ENCODE peak calls at places on chromosomes 16 and 17, in four cellular contexts. Q is cardiac fibroblast, J is AG04450, V is PC-9. R is an unnamed sample.

GRCh38 chr17:49461580-49461979 is 33.5 kb upstream of the NGFR start:
- DNase-seq in V (no peak), Q (no peak), J (no peak), R (no peak)

GRCh38 chr17:58043221-58044181 is 36.5 kb upstream of the SRSF1 start:
- DNase-seq in J (no peak), V (no peak), Q (no peak), R (no peak)

GRCh38 chr16:89406277-89406888 is 84.0 kb downstream of the ANKRD11 start:
- DNase-seq in Q (no peak), V (no peak), J (no peak), R (no peak)

GRCh38 chr16:31113420-31114124 is 3.9 kb upstream of the KAT8 start:
- DNase-seq in V (no peak), Q (no peak), J (no peak), R (no peak)

GRCh38 chr16:67393111-67393789 is at the start of gene TPPP3:
- DNase-seq in J (no peak), Q (peak), V (peak), R (peak)

GRCh38 chr17:55157165-55157564 is 107.6 kb upstream of the HLF start:
- DNase-seq in J (no peak), Q (peak), V (no peak), R (no peak)

GRCh38 chr17:72193395-72194106 is 72.7 kb downstream of the SOX9 start:
- DNase-seq in Q (peak), J (no peak), V (no peak), R (no peak)

GRCh38 chr17:57669671-57670529 is 75.2 kb downstream of the CCDC182 start:
- DNase-seq in Q (no peak), V (no peak), J (no peak), R (peak)

GRCh38 chr17:45222273-45222993 is 748 bp downstream of the FMNL1 start:
- DNase-seq in V (no peak), J (no peak), Q (no peak), R (no peak)

GRCh38 chr17:45225051-45225700 is 3.5 kb downstream of the FMNL1 start:
- DNase-seq in J (no peak), Q (no peak), V (peak), R (no peak)

GRCh38 chr17:45224671-45225050 is 3.0 kb downstream of the FMNL1 start:
- DNase-seq in J (no peak), V (no peak), Q (no peak), R (no peak)

GRCh38 chr17:45222994-45223540 is 1.4 kb downstream of the FMNL1 start:
- DNase-seq in V (no peak), Q (no peak), J (no peak), R (no peak)

GRCh38 chr17:45223541-45224528 is 2.1 kb downstream of the FMNL1 start:
- DNase-seq in V (no peak), Q (no peak), J (no peak), R (no peak)
- TF ChIP-seq CTCF in V (no peak), Q (no peak), J (no peak), R (no peak)

GRCh38 chr16:71771571-71771970 is 37.1 kb downstream of the AP1G1 start:
- DNase-seq in J (no peak), Q (no peak), V (no peak), R (no peak)

GRCh38 chr16:71778780-71779179 is 29.9 kb downstream of the AP1G1 start:
- DNase-seq in J (no peak), Q (no peak), V (no peak), R (no peak)

GRCh38 chr16:71777329-71777728 is 31.3 kb downstream of the AP1G1 start:
- DNase-seq in Q (no peak), J (no peak), V (no peak), R (no peak)

GRCh38 chr16:71780521-71781089 is 28.0 kb downstream of the AP1G1 start:
- DNase-seq in Q (no peak), V (no peak), J (no peak), R (no peak)

GRCh38 chr16:71775949-71776348 is 32.7 kb downstream of the AP1G1 start:
- DNase-seq in Q (no peak), V (no peak), J (no peak), R (no peak)
- TF ChIP-seq CTCF in Q (no peak), V (no peak), J (no peak), R (no peak)

GRCh38 chr17:81345211-81346089 is 49.8 kb upstream of the BAHCC1 start:
- DNase-seq in J (no peak), Q (peak), V (peak), R (peak)
- TF ChIP-seq CTCF in J (peak), Q (peak), V (no peak), R (peak)

GRCh38 chr17:28575126-28575795 is 1.4 kb downstream of the ALDOC start:
- DNase-seq in J (no peak), V (no peak), Q (peak), R (no peak)

GRCh38 chr17:28573521-28573920 is 2.2 kb upstream of the PIGS start:
- DNase-seq in J (no peak), Q (no peak), V (no peak), R (no peak)

GRCh38 chr17:28573966-28574480 is 2.7 kb downstream of the ALDOC start:
- DNase-seq in J (no peak), V (no peak), Q (no peak), R (no peak)

GRCh38 chr17:28572294-28573099 is 1.2 kb upstream of the PIGS start:
- DNase-seq in V (no peak), Q (no peak), J (no peak), R (no peak)

GRCh38 chr17:28574536-28574935 is 2.2 kb downstream of the ALDOC start:
- DNase-seq in Q (no peak), J (no peak), V (no peak), R (no peak)
- TF ChIP-seq CTCF in Q (no peak), J (no peak), V (no peak), R (no peak)

DNA sequence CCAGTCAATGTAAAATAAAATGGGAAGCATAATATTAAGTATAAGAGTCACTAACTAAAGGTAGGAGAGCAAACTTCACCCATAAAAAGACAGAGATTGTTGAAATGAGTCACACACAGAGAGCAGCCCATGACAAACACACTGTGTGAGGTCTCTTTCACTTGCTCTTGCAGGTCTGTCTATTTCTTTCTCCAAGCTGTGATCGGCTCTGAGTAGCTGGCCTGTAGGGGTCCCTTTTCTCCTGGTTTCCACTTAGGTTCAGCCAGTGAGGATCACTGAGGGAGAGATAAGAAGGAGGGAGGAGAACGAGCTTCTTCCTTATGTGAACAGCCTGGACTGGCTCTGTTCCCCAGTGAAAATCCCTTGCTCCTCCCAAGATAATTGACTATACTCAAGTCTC is 133.7 kb upstream of the HS3ST3A1 start:
- DNase-seq in Q (no peak), J (no peak), V (no peak), R (no peak)
- TF ChIP-seq CTCF in Q (no peak), J (no peak), V (no peak), R (peak)

R was measured in type B pancreatic cell.